ENCODE peak calls at places on chromosomes 6 and 20, in six cellular contexts. L, P, U, B, N and G are unnamed samples.

GRCh38 chr6:10146723-10147451 is 268.0 kb downstream of the TFAP2A start:
- DNase-seq in L (peak), P (peak), U (peak), B (peak), N (peak), G (peak)

GRCh38 chr6:41536884-41537347 is 9.3 kb upstream of the FOXP4 start:
- DNase-seq in L (no peak), P (no peak), U (peak), B (no peak), N (no peak), G (peak)

GRCh38 chr6:80341330-80341729 is 234.9 kb downstream of the BCKDHB start:
- DNase-seq in L (no peak), P (no peak), U (peak), B (no peak), N (peak), G (no peak)

GRCh38 chr20:58655328-58656094 is 4.4 kb downstream of the STX16 start:
- DNase-seq in L (no peak), P (no peak), U (no peak), B (no peak), N (no peak), G (no peak)

GRCh38 chr6:113860165-113860955 is 3.2 kb downstream of the MARCKS start:
- DNase-seq in L (no peak), P (peak), U (peak), B (peak), N (no peak), G (peak)

GRCh38 chr6:37679539-37680476 is 17.9 kb downstream of the MDGA1 start:
- DNase-seq in L (no peak), P (peak), U (no peak), B (no peak), N (no peak), G (no peak)

GRCh38 chr6:16925461-16925860 is 164.2 kb upstream of the ATXN1 start:
- DNase-seq in L (no peak), P (no peak), U (no peak), B (no peak), N (no peak), G (no peak)

GRCh38 chr6:87366428-87366827 is 21.8 kb downstream of the C6orf163 start:
- DNase-seq in L (no peak), P (no peak), U (peak), B (no peak), N (peak), G (peak)

GRCh38 chr6:108565893-108566292 is 5.2 kb downstream of the FOXO3 start:
- DNase-seq in L (peak), P (no peak), U (peak), B (no peak), N (peak), G (peak)

GRCh38 chr6:72595812-72596211 is 26.1 kb upstream of the KCNQ5 start:
- DNase-seq in L (no peak), P (no peak), U (no peak), B (no peak), N (no peak), G (no peak)

GRCh38 chr20:24450646-24451376 is 18.6 kb upstream of the SYNDIG1 start:
- DNase-seq in L (no peak), P (no peak), U (no peak), B (no peak), N (no peak), G (no peak)

GRCh38 chr6:55998586-55998985 is 123.2 kb upstream of the BMP5 start:
- DNase-seq in L (no peak), P (no peak), U (no peak), B (no peak), N (no peak), G (no peak)

GRCh38 chr6:169752074-169752623 is 727 bp downstream of the ERMARD start:
- DNase-seq in L (peak), P (no peak), U (no peak), B (peak), N (no peak), G (no peak)

GRCh38 chr6:166955121-166955864 is 1.1 kb downstream of the RNASET2 start:
- DNase-seq in L (no peak), P (peak), U (no peak), B (no peak), N (no peak), G (peak)

GRCh38 chr6:129959358-129959930 is 58.9 kb upstream of the L3MBTL3 start:
- DNase-seq in L (no peak), P (no peak), U (no peak), B (no peak), N (no peak), G (no peak)

GRCh38 chr6:52553719-52554118 is 23.1 kb downstream of the TRAM2 start:
- DNase-seq in L (no peak), P (no peak), U (no peak), B (no peak), N (no peak), G (no peak)

GRCh38 chr6:32168807-32169206 is 4.4 kb downstream of the EGFL8 start:
- DNase-seq in L (no peak), P (no peak), U (peak), B (no peak), N (no peak), G (no peak)

GRCh38 chr6:27209659-27210269 is 37.7 kb upstream of the PRSS16 start:
- DNase-seq in L (no peak), P (no peak), U (peak), B (no peak), N (no peak), G (peak)

GRCh38 chr20:44737116-44737515 is 8.5 kb upstream of the KCNK15 start:
- DNase-seq in L (no peak), P (no peak), U (no peak), B (no peak), N (no peak), G (no peak)

GRCh38 chr20:50193851-50194830 is 3.5 kb downstream of the CEBPB start:
- DNase-seq in L (no peak), P (no peak), U (no peak), B (peak), N (no peak), G (peak)

GRCh38 chr20:57555457-57556184 is 5.3 kb upstream of the PCK1 start:
- DNase-seq in L (no peak), P (no peak), U (no peak), B (no peak), N (no peak), G (no peak)

GRCh38 chr6:35019171-35019570 is 122.0 kb downstream of the TCP11 start:
- DNase-seq in L (no peak), P (no peak), U (no peak), B (no peak), N (no peak), G (no peak)